ENCODE peak calls at places on chromosomes 13 and 19, in five cellular contexts. One of them, this sample, is unnamed.

GRCh38 chr13:44679602-44680001 is 103.5 kb upstream of the TSC22D1 start:
- DNase-seq in occipital lobe: no peak
- DNase-seq in DND-41: no peak
- DNase-seq in AG10803: no peak
- DNase-seq in T-helper 1 cell: no peak
- DNase-seq in this sample: no peak

GRCh38 chr13:35764359-35765015 is 288.0 kb upstream of the MAB21L1 start:
- DNase-seq in occipital lobe: no peak
- DNase-seq in DND-41: no peak
- DNase-seq in AG10803: peak
- DNase-seq in T-helper 1 cell: no peak
- DNase-seq in this sample: no peak

GRCh38 chr19:46367434-46367833 is 20.5 kb downstream of the PPP5C start:
- DNase-seq in occipital lobe: no peak
- DNase-seq in DND-41: no peak
- DNase-seq in AG10803: no peak
- DNase-seq in T-helper 1 cell: no peak
- DNase-seq in this sample: peak

GRCh38 chr19:12580180-12580694 is 29.0 kb upstream of the ZNF564 start:
- DNase-seq in occipital lobe: no peak
- DNase-seq in DND-41: no peak
- DNase-seq in AG10803: peak
- DNase-seq in T-helper 1 cell: no peak
- DNase-seq in this sample: no peak

GRCh38 chr19:29858000-29858596 is 46.3 kb downstream of the CCNE1 start:
- DNase-seq in occipital lobe: no peak
- DNase-seq in DND-41: peak
- DNase-seq in AG10803: no peak
- DNase-seq in T-helper 1 cell: no peak
- DNase-seq in this sample: peak

GRCh38 chr13:30735025-30735967 is at the start of gene ALOX5AP:
- DNase-seq in occipital lobe: no peak
- DNase-seq in DND-41: peak
- DNase-seq in AG10803: no peak
- DNase-seq in T-helper 1 cell: no peak
- DNase-seq in this sample: no peak

GRCh38 chr19:49679832-49680472 is 2.9 kb downstream of the PRMT1 start:
- DNase-seq in occipital lobe: no peak
- DNase-seq in DND-41: peak
- DNase-seq in AG10803: no peak
- DNase-seq in T-helper 1 cell: no peak
- DNase-seq in this sample: no peak

GRCh38 chr13:73825143-73825542 is 309.1 kb downstream of the KLF12 start:
- DNase-seq in occipital lobe: no peak
- DNase-seq in DND-41: peak
- DNase-seq in AG10803: no peak
- DNase-seq in T-helper 1 cell: no peak
- DNase-seq in this sample: no peak

GRCh38 chr13:75798353-75799245 is 162.5 kb downstream of the LMO7 start:
- DNase-seq in occipital lobe: no peak
- DNase-seq in DND-41: no peak
- DNase-seq in AG10803: peak
- DNase-seq in T-helper 1 cell: no peak
- DNase-seq in this sample: no peak

GRCh38 chr19:51702103-51702753 is 9.1 kb downstream of the SPACA6 start:
- DNase-seq in occipital lobe: no peak
- DNase-seq in DND-41: no peak
- DNase-seq in AG10803: peak
- DNase-seq in T-helper 1 cell: peak
- DNase-seq in this sample: peak

GRCh38 chr13:112851107-112852046 is 117.6 kb upstream of the MCF2L start:
- DNase-seq in occipital lobe: no peak
- DNase-seq in DND-41: no peak
- DNase-seq in AG10803: no peak
- DNase-seq in T-helper 1 cell: no peak
- DNase-seq in this sample: no peak

GRCh38 chr13:44822291-44822690 is 167.0 kb downstream of the NUFIP1 start:
- DNase-seq in occipital lobe: no peak
- DNase-seq in DND-41: no peak
- DNase-seq in AG10803: no peak
- DNase-seq in T-helper 1 cell: no peak
- DNase-seq in this sample: no peak

GRCh38 chr13:25967144-25967543 is 84.7 kb downstream of the SHISA2 start:
- DNase-seq in occipital lobe: no peak
- DNase-seq in DND-41: no peak
- DNase-seq in AG10803: no peak
- DNase-seq in T-helper 1 cell: no peak
- DNase-seq in this sample: no peak

GRCh38 chr19:48170817-48171347 is 402 bp downstream of the ZSWIM9 start:
- DNase-seq in occipital lobe: no peak
- DNase-seq in DND-41: peak
- DNase-seq in AG10803: no peak
- DNase-seq in T-helper 1 cell: no peak
- DNase-seq in this sample: no peak

GRCh38 chr19:15498156-15498858 is 10.0 kb upstream of the CYP4F22 start:
- DNase-seq in occipital lobe: no peak
- DNase-seq in DND-41: no peak
- DNase-seq in AG10803: no peak
- DNase-seq in T-helper 1 cell: no peak
- DNase-seq in this sample: peak

GRCh38 chr13:45337395-45337794 is 3.6 kb downstream of the TPT1 start:
- DNase-seq in occipital lobe: no peak
- DNase-seq in DND-41: no peak
- DNase-seq in AG10803: no peak
- DNase-seq in T-helper 1 cell: no peak
- DNase-seq in this sample: no peak

GRCh38 chr13:22455036-22455435 is 725.7 kb upstream of the SGCG start:
- DNase-seq in occipital lobe: no peak
- DNase-seq in DND-41: no peak
- DNase-seq in AG10803: no peak
- DNase-seq in T-helper 1 cell: no peak
- DNase-seq in this sample: no peak

GRCh38 chr19:16301999-16302694 is 22.5 kb upstream of the KLF2 start:
- DNase-seq in occipital lobe: no peak
- DNase-seq in DND-41: no peak
- DNase-seq in AG10803: peak
- DNase-seq in T-helper 1 cell: no peak
- DNase-seq in this sample: no peak

GRCh38 chr19:950352-951066 is 24.7 kb downstream of the ARID3A start:
- DNase-seq in occipital lobe: no peak
- DNase-seq in DND-41: no peak
- DNase-seq in AG10803: no peak
- DNase-seq in T-helper 1 cell: no peak
- DNase-seq in this sample: no peak

GRCh38 chr13:49669735-49670309 is 21.5 kb downstream of the EBPL start:
- DNase-seq in occipital lobe: peak
- DNase-seq in DND-41: peak
- DNase-seq in AG10803: peak
- DNase-seq in T-helper 1 cell: no peak
- DNase-seq in this sample: no peak

GRCh38 chr13:72463561-72463960 is 263.9 kb downstream of the MZT1 start:
- DNase-seq in occipital lobe: no peak
- DNase-seq in DND-41: no peak
- DNase-seq in AG10803: no peak
- DNase-seq in T-helper 1 cell: no peak
- DNase-seq in this sample: no peak

GRCh38 chr19:45973564-45974338 is at the start of gene NOVA2:
- DNase-seq in occipital lobe: peak
- DNase-seq in DND-41: peak
- DNase-seq in AG10803: peak
- DNase-seq in T-helper 1 cell: no peak
- DNase-seq in this sample: peak

GRCh38 chr13:79171131-79172061 is 234.7 kb downstream of the RBM26 start:
- DNase-seq in occipital lobe: no peak
- DNase-seq in DND-41: no peak
- DNase-seq in AG10803: no peak
- DNase-seq in T-helper 1 cell: no peak
- DNase-seq in this sample: no peak

GRCh38 chr19:4795400-4795799 is 3.9 kb downstream of the FEM1A start:
- DNase-seq in occipital lobe: no peak
- DNase-seq in DND-41: no peak
- DNase-seq in AG10803: no peak
- DNase-seq in T-helper 1 cell: no peak
- DNase-seq in this sample: no peak

GRCh38 chr13:41746259-41746658 is 214.7 kb downstream of the VWA8 start:
- DNase-seq in occipital lobe: no peak
- DNase-seq in DND-41: no peak
- DNase-seq in AG10803: peak
- DNase-seq in T-helper 1 cell: no peak
- DNase-seq in this sample: no peak

GRCh38 chr13:90447735-90448103 is 899.8 kb upstream of the MIR17HG start:
- DNase-seq in occipital lobe: no peak
- DNase-seq in DND-41: no peak
- DNase-seq in AG10803: peak
- DNase-seq in T-helper 1 cell: no peak
- DNase-seq in this sample: no peak

GRCh38 chr13:50485979-50486935 is 357.2 kb downstream of the DLEU7 start:
- DNase-seq in occipital lobe: no peak
- DNase-seq in DND-41: no peak
- DNase-seq in AG10803: peak
- DNase-seq in T-helper 1 cell: no peak
- DNase-seq in this sample: no peak

GRCh38 chr19:51422053-51422448 is 4.6 kb upstream of the SIGLEC10 start:
- DNase-seq in occipital lobe: peak
- DNase-seq in DND-41: peak
- DNase-seq in AG10803: peak
- DNase-seq in T-helper 1 cell: peak
- DNase-seq in this sample: peak

GRCh38 chr19:18173054-18173571 is 500 bp upstream of the IFI30 start:
- DNase-seq in occipital lobe: no peak
- DNase-seq in DND-41: no peak
- DNase-seq in AG10803: no peak
- DNase-seq in T-helper 1 cell: no peak
- DNase-seq in this sample: peak

GRCh38 chr13:92769064-92769463 is 457.5 kb upstream of the GPC6 start:
- DNase-seq in occipital lobe: no peak
- DNase-seq in DND-41: no peak
- DNase-seq in AG10803: peak
- DNase-seq in T-helper 1 cell: no peak
- DNase-seq in this sample: no peak

GRCh38 chr19:1027953-1028902 is 1.8 kb downstream of the CNN2 start:
- DNase-seq in occipital lobe: no peak
- DNase-seq in DND-41: peak
- DNase-seq in AG10803: peak
- DNase-seq in T-helper 1 cell: peak
- DNase-seq in this sample: peak

GRCh38 chr13:114211446-114211845 is 23.3 kb upstream of the CDC16 start:
- DNase-seq in occipital lobe: no peak
- DNase-seq in DND-41: no peak
- DNase-seq in AG10803: no peak
- DNase-seq in T-helper 1 cell: no peak
- DNase-seq in this sample: no peak

GRCh38 chr13:25179011-25179410 is 6.9 kb upstream of the AMER2 start:
- DNase-seq in occipital lobe: no peak
- DNase-seq in DND-41: no peak
- DNase-seq in AG10803: no peak
- DNase-seq in T-helper 1 cell: no peak
- DNase-seq in this sample: no peak

GRCh38 chr13:97434417-97435296 is 688 bp downstream of the RAP2A start:
- DNase-seq in occipital lobe: peak
- DNase-seq in DND-41: peak
- DNase-seq in AG10803: no peak
- DNase-seq in T-helper 1 cell: peak
- DNase-seq in this sample: peak

GRCh38 chr13:106182404-106182803 is 353.1 kb downstream of the EFNB2 start:
- DNase-seq in occipital lobe: no peak
- DNase-seq in DND-41: peak
- DNase-seq in AG10803: peak
- DNase-seq in T-helper 1 cell: no peak
- DNase-seq in this sample: no peak

GRCh38 chr19:43809762-43810696 is 7.8 kb upstream of the LYPD5 start:
- DNase-seq in occipital lobe: no peak
- DNase-seq in DND-41: no peak
- DNase-seq in AG10803: peak
- DNase-seq in T-helper 1 cell: no peak
- DNase-seq in this sample: no peak

GRCh38 chr19:38155453-38155852 is 68.6 kb downstream of the DPF1 start:
- DNase-seq in occipital lobe: no peak
- DNase-seq in DND-41: no peak
- DNase-seq in AG10803: no peak
- DNase-seq in T-helper 1 cell: no peak
- DNase-seq in this sample: no peak

GRCh38 chr19:16627194-16627927 is 643 bp downstream of the MED26 start:
- DNase-seq in occipital lobe: no peak
- DNase-seq in DND-41: peak
- DNase-seq in AG10803: peak
- DNase-seq in T-helper 1 cell: peak
- DNase-seq in this sample: no peak

GRCh38 chr19:16887353-16888265 is 1.2 kb upstream of the F2RL3 start:
- DNase-seq in occipital lobe: no peak
- DNase-seq in DND-41: no peak
- DNase-seq in AG10803: no peak
- DNase-seq in T-helper 1 cell: no peak
- DNase-seq in this sample: no peak